ENCODE peak calls at places on chromosomes 11 and 22, in four cellular contexts. L is GM23248; Q is naive thymus-derived CD4-positive, alpha-beta T cell; H is body of pancreas. A is an unnamed sample. For H3K4me1 and H3K9me3, the result is how much of the 10 kb centered on the place peaks cover.

GRCh38 chr11:119974467-119974866 is 163.4 kb downstream of the TRIM29 start:
- DNase-seq in L (no peak), Q (no peak), H (no peak), A (no peak)

GRCh38 chr22:25786165-25786564 is 44.2 kb downstream of the MYO18B start:
- DNase-seq in L (no peak), Q (no peak), H (no peak), A (no peak)

GRCh38 chr11:92893276-92893675 is 76.2 kb upstream of the MTNR1B start:
- DNase-seq in L (peak), Q (no peak), H (no peak), A (no peak)

GRCh38 chr11:6351782-6352181 is 31.5 kb upstream of the CAVIN3 start:
- DNase-seq in L (no peak), Q (no peak), H (no peak), A (no peak)

GRCh38 chr11:2584812-2585565 is 114.8 kb downstream of the KCNQ1OT1 start:
- DNase-seq in L (no peak), Q (no peak), H (peak), A (no peak)

GRCh38 chr11:12234216-12234615 is 123.8 kb downstream of the MICAL2 start:
- DNase-seq in L (no peak), Q (no peak), H (no peak), A (no peak)

GRCh38 chr11:103601230-103601846 is 435.1 kb upstream of the DDI1 start:
- DNase-seq in L (peak), Q (no peak), H (peak), A (peak)

GRCh38 chr11:47797633-47798032 is 30.5 kb upstream of the FNBP4 start:
- DNase-seq in L (peak), Q (no peak), H (no peak), A (no peak)

GRCh38 chr11:111796696-111797095 is 30.5 kb upstream of the PPP2R1B start:
- DNase-seq in L (no peak), Q (no peak), H (no peak), A (no peak)

GRCh38 chr11:112363527-112363926 is 102.9 kb upstream of the PLET1 start:
- DNase-seq in L (peak), Q (no peak), H (no peak), A (no peak)

GRCh38 chr11:16184588-16184987 is 171.8 kb downstream of the SOX6 start:
- DNase-seq in L (peak), Q (no peak), H (no peak), A (no peak)

GRCh38 chr11:78350646-78351165 is 66.9 kb downstream of the GAB2 start:
- DNase-seq in L (peak), Q (no peak), H (no peak), A (no peak)

GRCh38 chr11:340539-341512 is 20.2 kb upstream of the IFITM3 start:
- DNase-seq in L (no peak), Q (no peak), H (no peak), A (no peak)

GRCh38 chr22:45007247-45007945 is 2.4 kb downstream of the PHF21B start:
- DNase-seq in L (peak), Q (no peak), H (no peak), A (no peak)

GRCh38 chr11:61516675-61517516 is 8.3 kb downstream of the LRRC10B start:
- DNase-seq in L (peak), Q (no peak), H (no peak), A (peak)

GRCh38 chr22:23243006-23243573 is 62.8 kb downstream of the BCR start:
- DNase-seq in L (no peak), Q (peak), H (no peak), A (peak)

GRCh38 chr22:23244690-23245044 is 64.4 kb downstream of the BCR start:
- DNase-seq in L (no peak), Q (no peak), H (no peak), A (no peak)

GRCh38 chr22:23242473-23243001 is 62.2 kb downstream of the BCR start:
- DNase-seq in L (no peak), Q (no peak), H (no peak), A (peak)

GRCh38 chr22:23245045-23245798 is 64.9 kb downstream of the BCR start:
- DNase-seq in L (peak), Q (no peak), H (no peak), A (no peak)

GRCh38 chr22:23243859-23244689 is 63.8 kb downstream of the BCR start:
- DNase-seq in L (no peak), Q (no peak), H (no peak), A (no peak)
- H3K4me1 ChIP-seq in L (under half), Q (half or more), H (under half), A (under half)

DNA sequence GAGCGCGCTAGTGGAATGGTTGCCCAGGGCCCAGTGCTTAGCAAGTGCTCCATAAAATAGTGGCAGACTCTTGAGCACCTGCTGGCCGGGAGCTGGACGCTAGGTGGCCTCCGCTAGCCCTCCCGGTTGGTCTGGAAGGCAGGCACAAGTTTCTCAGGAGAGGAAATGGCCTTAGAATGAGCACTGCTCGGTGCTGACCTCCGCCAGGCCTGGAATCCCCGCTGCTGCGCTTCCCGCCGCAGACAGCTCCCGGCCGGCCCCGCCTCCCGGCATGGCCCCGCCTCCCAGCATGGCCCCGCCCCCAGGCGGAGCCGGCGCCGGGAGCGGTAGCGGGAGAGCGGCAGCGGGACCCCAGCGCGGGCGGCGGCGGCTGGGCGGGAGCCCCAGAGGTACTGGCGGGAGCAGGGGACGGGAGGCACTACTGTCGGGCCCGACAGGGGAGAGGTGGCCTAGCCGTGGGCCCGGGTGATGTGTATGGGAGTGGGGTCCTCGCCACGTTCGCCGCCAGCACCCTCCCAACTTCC is at the start of gene SIPA1:
- DNase-seq in L (peak), Q (peak), H (peak), A (no peak)
- H3K9me3 ChIP-seq in L (under half), Q (under half), H (under half), A (under half)

DNA sequence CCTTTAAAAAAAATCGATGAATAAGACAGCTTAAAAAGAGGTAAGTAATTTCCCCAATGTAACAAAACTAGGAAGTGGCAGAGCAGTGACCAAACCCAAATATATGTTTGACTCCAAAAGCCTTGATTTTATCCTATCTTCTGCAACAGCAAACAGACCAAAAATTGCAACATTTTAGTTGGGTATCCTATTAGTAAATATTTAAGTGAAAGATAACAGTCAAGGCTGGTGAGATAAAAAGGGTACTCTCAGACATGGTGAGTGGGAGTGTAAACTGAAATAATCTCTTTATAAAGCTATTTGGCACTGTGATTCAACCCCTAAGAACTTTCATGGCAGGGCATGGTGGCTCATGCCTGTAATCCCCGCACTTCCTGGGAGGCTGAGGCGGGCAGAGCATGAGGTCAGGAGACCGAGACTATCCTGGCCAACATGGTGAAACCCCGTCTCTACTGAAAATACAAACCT is 1.9 kb upstream of the RDX start:
- DNase-seq in L (no peak), Q (no peak), H (peak), A (no peak)
- H3K27ac ChIP-seq in L (peak), Q (no peak), H (peak), A (no peak)

GRCh38 chr22:23246982-23247766 is 66.9 kb downstream of the BCR start:
- DNase-seq in L (no peak), Q (no peak), H (no peak), A (no peak)

GRCh38 chr22:23250424-23251363 is 70.4 kb downstream of the BCR start:
- DNase-seq in L (no peak), Q (no peak), H (no peak), A (no peak)

GRCh38 chr22:23249506-23250423 is 69.5 kb downstream of the BCR start:
- DNase-seq in L (no peak), Q (no peak), H (no peak), A (no peak)

GRCh38 chr22:23245799-23246136 is 65.5 kb downstream of the BCR start:
- DNase-seq in L (peak), Q (no peak), H (no peak), A (no peak)

GRCh38 chr22:23248583-23248982 is 68.3 kb downstream of the BCR start:
- DNase-seq in L (peak), Q (no peak), H (no peak), A (no peak)
- H3K4me1 ChIP-seq in L (under half), Q (half or more), H (under half), A (under half)

DNA sequence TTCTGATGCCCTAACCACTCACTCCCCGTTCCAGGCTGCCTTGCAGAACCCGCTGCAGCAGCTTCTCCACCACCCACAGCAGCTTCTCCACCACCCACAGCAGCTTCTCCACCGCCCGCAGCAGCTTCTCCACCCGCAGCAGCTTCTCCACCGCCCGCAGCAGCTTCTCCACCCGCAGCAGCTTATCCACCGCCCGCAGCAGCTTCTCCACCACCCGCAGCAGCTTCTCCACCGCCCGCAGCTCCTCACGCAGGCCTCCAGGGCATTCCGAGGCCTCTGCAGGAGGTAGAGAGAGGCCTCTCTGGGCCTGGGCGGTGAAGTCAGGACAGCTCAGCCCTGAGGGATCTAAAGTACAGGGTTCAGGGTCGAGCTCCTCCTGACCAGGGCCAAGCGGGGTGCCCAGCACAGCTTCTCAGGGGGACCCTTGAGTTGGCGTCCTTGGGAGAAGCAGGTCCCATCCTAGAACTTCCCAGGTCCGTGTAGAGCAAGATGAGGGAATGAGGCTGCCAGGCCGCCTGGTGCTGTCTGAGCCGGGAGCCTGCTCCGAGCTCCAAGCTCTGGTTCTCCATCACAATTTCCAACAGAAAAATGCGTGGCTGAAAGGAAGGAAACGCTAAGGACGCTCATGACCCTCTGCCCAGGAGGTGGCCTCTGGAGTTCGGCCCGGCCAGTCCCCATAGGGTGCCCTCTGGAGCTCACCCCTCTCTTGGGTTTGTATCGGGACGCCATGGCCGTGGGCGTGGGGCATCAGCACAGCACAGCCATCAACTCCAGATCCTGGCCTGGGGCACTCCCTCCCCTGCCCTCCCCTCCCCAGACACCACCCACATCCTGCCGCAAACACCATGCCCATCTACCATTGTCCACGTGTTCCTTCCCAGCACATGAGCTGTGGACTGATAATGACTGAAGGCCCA is 528.6 kb downstream of the BRD1 start:
- DNase-seq in L (no peak), Q (no peak), H (no peak), A (no peak)
- H3K9me3 ChIP-seq in L (under half), Q (under half), H (under half), A (under half)

DNA sequence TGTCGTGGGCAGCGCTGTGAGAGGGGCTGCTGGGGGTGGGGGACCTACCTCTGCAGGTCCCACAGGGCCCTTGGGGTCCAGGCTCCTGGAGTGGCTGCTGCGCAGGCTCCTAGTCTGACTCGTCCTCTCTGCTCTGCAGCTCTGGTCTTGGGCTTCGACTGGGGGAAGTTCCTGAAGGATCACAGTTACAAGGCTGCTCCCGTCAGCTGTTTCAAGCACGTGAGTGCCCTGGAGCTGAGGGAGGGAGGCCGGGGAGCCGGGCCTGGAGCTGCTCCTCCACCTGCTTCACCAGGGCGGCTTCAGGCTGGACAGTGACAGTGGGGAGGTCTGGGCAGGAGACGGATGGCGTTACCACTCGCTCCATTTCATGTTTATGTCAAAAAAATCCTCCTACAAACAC is 11.9 kb downstream of the L3MBTL2 start:
- DNase-seq in L (peak), Q (no peak), H (no peak), A (no peak)
- H3K27ac ChIP-seq in L (peak), Q (peak), H (no peak), A (no peak)

GRCh38 chr11:83024270-83024854 is 47.3 kb downstream of the RAB30 start:
- DNase-seq in L (no peak), Q (no peak), H (no peak), A (no peak)
- H3K4me1 ChIP-seq in L (under half), Q (under half), H (under half), A (under half)

GRCh38 chr11:45162916-45163879 is 16.8 kb downstream of the PRDM11 start:
- DNase-seq in L (no peak), Q (no peak), H (no peak), A (no peak)

GRCh38 chr11:45162064-45162375 is 15.6 kb downstream of the PRDM11 start:
- DNase-seq in L (no peak), Q (no peak), H (no peak), A (no peak)

GRCh38 chr11:45158891-45159605 is 12.6 kb downstream of the PRDM11 start:
- DNase-seq in L (no peak), Q (no peak), H (no peak), A (no peak)

GRCh38 chr11:45159781-45160365 is 13.4 kb downstream of the PRDM11 start:
- DNase-seq in L (no peak), Q (no peak), H (no peak), A (no peak)

GRCh38 chr11:45161252-45162063 is 15.0 kb downstream of the PRDM11 start:
- DNase-seq in L (peak), Q (no peak), H (no peak), A (no peak)
- H3K9me3 ChIP-seq in L (under half), Q (under half), H (under half), A (under half)

A was measured in iPS DF 6.9.